ENCODE peak calls at places on chromosomes 13 and 19, in seven cellular contexts. B, H, E, F, O, X and U are unnamed samples.

GRCh38 chr13:47334173-47334572 is 437.3 kb upstream of the HTR2A start:
- DNase-seq in B (no peak), H (no peak), E (no peak), F (peak), O (no peak), X (no peak), U (no peak)

GRCh38 chr13:113050856-113051431 is 54.6 kb upstream of the F7 start:
- DNase-seq in B (no peak), H (no peak), E (no peak), F (no peak), O (no peak), X (no peak), U (no peak)

GRCh38 chr13:102642029-102642428 is 45.2 kb downstream of the TPP2 start:
- DNase-seq in B (no peak), H (no peak), E (no peak), F (no peak), O (no peak), X (no peak), U (no peak)

GRCh38 chr19:45554481-45554880 is 30.1 kb downstream of the OPA3 start:
- DNase-seq in B (no peak), H (no peak), E (no peak), F (no peak), O (no peak), X (no peak), U (no peak)

GRCh38 chr13:99376132-99376531 is 68.9 kb upstream of the GPR183 start:
- DNase-seq in B (no peak), H (no peak), E (no peak), F (no peak), O (peak), X (no peak), U (no peak)

GRCh38 chr13:47594833-47595232 is 406.2 kb downstream of the SUCLA2 start:
- DNase-seq in B (no peak), H (no peak), E (peak), F (no peak), O (peak), X (peak), U (no peak)

GRCh38 chr19:28406237-28406596 is 806.7 kb downstream of the UQCRFS1 start:
- DNase-seq in B (no peak), H (no peak), E (no peak), F (no peak), O (no peak), X (no peak), U (no peak)

GRCh38 chr19:480016-480855 is 16.1 kb upstream of the MADCAM1 start:
- DNase-seq in B (peak), H (peak), E (no peak), F (peak), O (no peak), X (peak), U (no peak)

GRCh38 chr13:42478531-42479156 is 95.3 kb upstream of the TNFSF11 start:
- DNase-seq in B (no peak), H (no peak), E (peak), F (no peak), O (peak), X (peak), U (no peak)

GRCh38 chr19:14507704-14508246 is 10.4 kb downstream of the DNAJB1 start:
- DNase-seq in B (peak), H (no peak), E (peak), F (no peak), O (no peak), X (peak), U (no peak)

GRCh38 chr19:50896591-50897190 is 14.5 kb downstream of the KLK4 start:
- DNase-seq in B (peak), H (no peak), E (peak), F (peak), O (peak), X (peak), U (peak)

GRCh38 chr13:28597641-28598040 is 61.3 kb upstream of the POMP start:
- DNase-seq in B (no peak), H (no peak), E (no peak), F (no peak), O (no peak), X (no peak), U (no peak)

GRCh38 chr13:46184277-46184699 is 2.3 kb upstream of the LCP1 start:
- DNase-seq in B (peak), H (no peak), E (no peak), F (peak), O (peak), X (peak), U (no peak)

GRCh38 chr19:15038304-15038703 is 11.0 kb upstream of the CASP14 start:
- DNase-seq in B (no peak), H (no peak), E (peak), F (no peak), O (no peak), X (no peak), U (peak)

GRCh38 chr19:16324384-16325160 is at the start of gene KLF2:
- DNase-seq in B (peak), H (peak), E (peak), F (peak), O (peak), X (peak), U (peak)

GRCh38 chr13:88107486-88108044 is 436.4 kb downstream of the SLITRK5 start:
- DNase-seq in B (no peak), H (no peak), E (no peak), F (no peak), O (no peak), X (no peak), U (no peak)

GRCh38 chr19:7784856-7785255 is 21.8 kb downstream of the CLEC4M start:
- DNase-seq in B (no peak), H (no peak), E (no peak), F (no peak), O (no peak), X (no peak), U (no peak)

GRCh38 chr13:29922896-29923295 is 72.5 kb upstream of the UBL3 start:
- DNase-seq in B (no peak), H (no peak), E (peak), F (no peak), O (peak), X (peak), U (no peak)

GRCh38 chr19:50909240-50910070 is 1.7 kb downstream of the KLK4 start:
- DNase-seq in B (peak), H (no peak), E (peak), F (peak), O (peak), X (peak), U (peak)

GRCh38 chr19:48735031-48735615 is 5.3 kb downstream of the RASIP1 start:
- DNase-seq in B (no peak), H (no peak), E (peak), F (no peak), O (no peak), X (peak), U (no peak)

GRCh38 chr13:85236431-85236830 is 562.8 kb downstream of the SLITRK6 start:
- DNase-seq in B (no peak), H (no peak), E (peak), F (no peak), O (no peak), X (peak), U (peak)

GRCh38 chr13:94323746-94324408 is 155.6 kb downstream of the DCT start:
- DNase-seq in B (no peak), H (no peak), E (no peak), F (no peak), O (peak), X (no peak), U (no peak)

GRCh38 chr13:96652506-96652905 is 341.8 kb downstream of the OXGR1 start:
- DNase-seq in B (no peak), H (no peak), E (peak), F (no peak), O (no peak), X (no peak), U (no peak)

GRCh38 chr13:45674908-45675307 is 27.2 kb upstream of the CBY2 start:
- DNase-seq in B (no peak), H (no peak), E (peak), F (no peak), O (no peak), X (no peak), U (no peak)

GRCh38 chr19:34493649-34494044 is 12.1 kb downstream of the WTIP start:
- DNase-seq in B (no peak), H (no peak), E (no peak), F (no peak), O (no peak), X (no peak), U (no peak)

GRCh38 chr19:44356383-44357111 is at the start of gene ZNF112:
- DNase-seq in B (peak), H (peak), E (peak), F (peak), O (peak), X (peak), U (peak)

GRCh38 chr19:42524250-42524649 is 4.0 kb downstream of the CEACAM1 start:
- DNase-seq in B (no peak), H (peak), E (no peak), F (no peak), O (no peak), X (no peak), U (no peak)

GRCh38 chr13:113157206-113157928 is 1.1 kb upstream of the PROZ start:
- DNase-seq in B (no peak), H (peak), E (no peak), F (peak), O (no peak), X (no peak), U (no peak)

GRCh38 chr13:110116072-110116487 is 190.9 kb downstream of the COL4A1 start:
- DNase-seq in B (peak), H (no peak), E (peak), F (peak), O (peak), X (peak), U (no peak)

GRCh38 chr19:46369817-46370216 is 22.9 kb downstream of the PPP5C start:
- DNase-seq in B (no peak), H (no peak), E (peak), F (no peak), O (no peak), X (no peak), U (no peak)

GRCh38 chr13:113664751-113665581 is 2.1 kb upstream of the GRK1 start:
- DNase-seq in B (no peak), H (peak), E (no peak), F (peak), O (no peak), X (no peak), U (no peak)

GRCh38 chr13:97749174-97749573 is 204.3 kb upstream of the IPO5 start:
- DNase-seq in B (peak), H (no peak), E (peak), F (no peak), O (peak), X (peak), U (no peak)

GRCh38 chr13:23852351-23852750 is 36.8 kb downstream of the MIPEP start:
- DNase-seq in B (no peak), H (no peak), E (peak), F (no peak), O (peak), X (no peak), U (no peak)

DNA sequence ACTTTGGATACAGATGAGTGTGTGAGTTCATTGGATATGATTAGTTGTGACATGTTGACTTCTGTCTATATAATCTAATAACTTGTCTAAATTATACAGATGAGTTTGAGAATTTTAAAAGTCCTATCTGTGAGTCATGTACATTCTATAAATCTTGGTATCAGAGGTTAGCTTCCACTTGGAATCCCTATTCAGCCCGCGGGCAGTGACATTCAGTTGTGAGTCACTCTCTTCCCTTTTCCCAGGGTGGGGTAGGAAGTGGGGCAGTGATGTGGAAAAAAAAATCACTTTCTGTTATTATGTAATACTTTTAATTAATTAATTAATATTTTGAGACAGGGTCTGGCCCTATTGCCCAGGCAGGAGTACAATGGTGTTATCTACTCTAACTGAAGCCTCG is 33.0 kb upstream of the ZNF808 start:
- DNase-seq in B (no peak), H (no peak), E (no peak), F (no peak), O (no peak), X (no peak), U (no peak)
- H3K4me3 ChIP-seq in B (no peak), H (no peak), E (no peak), F (no peak), O (no peak), X (no peak), U (no peak)

DNA sequence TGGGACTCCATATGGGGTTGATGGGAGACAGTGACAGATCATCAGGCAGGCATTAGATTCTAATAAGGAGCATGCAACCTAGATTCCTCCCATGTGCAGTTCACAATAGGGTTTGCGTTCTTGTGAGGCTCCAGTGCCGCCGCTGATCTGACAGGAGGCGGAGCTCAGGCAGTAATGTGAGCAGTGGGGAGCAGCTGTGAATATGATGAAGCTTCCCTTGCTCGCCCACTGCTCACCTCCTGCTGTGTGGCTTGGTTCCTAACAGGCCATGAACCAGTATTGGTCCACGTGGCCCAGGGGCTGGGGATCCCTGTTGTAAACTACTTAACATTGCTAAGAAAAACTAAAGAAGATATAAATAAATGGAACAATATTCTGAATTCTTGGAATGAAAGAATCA is 378.4 kb downstream of the KCNRG start:
- DNase-seq in B (no peak), H (no peak), E (peak), F (peak), O (no peak), X (no peak), U (no peak)
- TF ChIP-seq CTCF in B (no peak), H (no peak), E (no peak), F (no peak), O (no peak), X (no peak), U (no peak)

GRCh38 chr19:10132848-10133350 is 13.2 kb upstream of the EIF3G start:
- DNase-seq in B (no peak), H (no peak), E (no peak), F (no peak), O (no peak), X (no peak), U (no peak)
- H3K4me3 ChIP-seq in B (no peak), H (no peak), E (no peak), F (no peak), O (no peak), X (no peak), U (no peak)

DNA sequence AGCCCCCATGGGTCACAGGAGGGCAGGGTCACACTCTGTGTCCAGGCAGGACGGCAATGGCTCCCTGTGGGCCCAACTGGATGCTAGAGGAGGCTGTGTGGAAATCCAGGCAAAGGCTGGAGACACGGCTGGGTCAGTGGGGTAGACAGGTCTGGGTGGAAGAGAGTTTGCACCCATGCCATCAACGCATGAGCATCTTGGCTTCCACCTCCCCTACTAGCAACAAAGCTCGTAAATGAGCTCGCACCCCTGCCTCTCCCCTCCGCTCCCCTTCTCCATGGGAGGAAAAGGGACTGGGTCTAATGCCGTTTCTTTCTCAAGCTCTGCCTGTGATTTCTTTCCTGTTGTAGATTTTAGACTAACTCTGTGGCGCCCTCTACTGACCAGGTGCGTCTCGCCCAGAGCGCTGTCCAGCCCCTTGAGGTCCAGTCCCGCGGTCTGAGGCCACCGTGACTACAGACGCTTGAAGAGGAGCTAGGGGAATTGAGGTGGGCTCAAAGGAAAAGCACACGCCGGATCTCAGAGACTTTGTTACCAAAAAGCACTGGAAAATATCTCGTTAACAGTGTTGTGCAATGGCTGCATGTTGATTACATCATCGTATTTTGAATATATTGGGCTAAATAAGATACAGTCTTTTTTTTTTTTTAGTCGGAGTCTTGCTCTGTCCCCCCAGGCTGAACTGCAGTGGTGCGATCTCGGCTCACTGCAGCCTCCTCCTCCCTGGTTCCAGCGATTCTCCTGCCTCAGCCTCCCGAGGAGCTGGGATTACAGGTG is 50.7 kb upstream of the USP29 start:
- DNase-seq in B (peak), H (no peak), E (no peak), F (peak), O (no peak), X (no peak), U (no peak)
- TF ChIP-seq CTCF in B (peak), H (no peak), E (no peak), F (peak), O (no peak), X (no peak), U (peak)

DNA sequence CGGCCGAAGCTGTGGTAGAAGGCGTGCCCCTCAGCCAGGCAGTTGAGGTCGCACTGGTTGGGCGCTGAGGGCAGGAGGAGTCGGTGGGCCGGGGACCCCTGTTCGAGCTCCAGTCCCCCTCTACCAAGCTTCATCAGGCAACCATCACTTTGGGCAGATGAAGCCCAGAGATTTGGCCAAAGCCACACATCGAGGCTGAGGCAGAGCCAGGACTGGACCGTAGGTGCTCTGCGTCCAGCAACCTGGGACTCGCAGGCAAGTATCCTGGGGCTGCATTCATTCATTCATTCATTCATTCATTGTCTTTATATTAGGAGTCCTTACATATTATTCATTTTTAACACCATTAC is 4.3 kb downstream of the ADAMTSL5 start:
- DNase-seq in B (no peak), H (no peak), E (no peak), F (no peak), O (no peak), X (no peak), U (no peak)
- H3K4me3 ChIP-seq in B (no peak), H (peak), E (peak), F (no peak), O (no peak), X (peak), U (peak)